ENCODE peak calls at places on chromosomes 11 and 22, in ten cellular contexts. One of them, this sample, is unnamed.

GRCh38 chr11:79206951-79207350 is 233.9 kb downstream of the TENM4 start:
- DNase-seq in fibroblast of pulmonary artery: no peak
- DNase-seq in psoas muscle: no peak
- DNase-seq in fibroblast of villous mesenchyme: no peak
- DNase-seq in heart right ventricle: no peak
- DNase-seq in OCI-LY7: no peak
- DNase-seq in WERI-Rb-1: no peak
- DNase-seq in cardiac muscle cell: no peak
- DNase-seq in stomach: no peak
- DNase-seq in dorsolateral prefrontal cortex: no peak
- DNase-seq in this sample: no peak

GRCh38 chr11:123460006-123460700 is 30.1 kb downstream of the GRAMD1B start:
- DNase-seq in fibroblast of pulmonary artery: no peak
- DNase-seq in psoas muscle: no peak
- DNase-seq in fibroblast of villous mesenchyme: no peak
- DNase-seq in heart right ventricle: no peak
- DNase-seq in OCI-LY7: no peak
- DNase-seq in WERI-Rb-1: no peak
- DNase-seq in cardiac muscle cell: no peak
- DNase-seq in stomach: no peak
- DNase-seq in dorsolateral prefrontal cortex: no peak
- DNase-seq in this sample: no peak

GRCh38 chr11:3950996-3951662 is 95.7 kb downstream of the STIM1 start:
- DNase-seq in fibroblast of pulmonary artery: peak; percentile 74
- DNase-seq in psoas muscle: no peak
- DNase-seq in fibroblast of villous mesenchyme: peak; percentile 77
- DNase-seq in heart right ventricle: no peak
- DNase-seq in OCI-LY7: no peak
- DNase-seq in WERI-Rb-1: no peak
- DNase-seq in cardiac muscle cell: peak; percentile 85
- DNase-seq in stomach: no peak
- DNase-seq in dorsolateral prefrontal cortex: no peak
- DNase-seq in this sample: no peak

GRCh38 chr11:65920035-65920802 is 993 bp downstream of the DRAP1 start:
- DNase-seq in fibroblast of pulmonary artery: no peak
- DNase-seq in psoas muscle: no peak
- DNase-seq in fibroblast of villous mesenchyme: no peak
- DNase-seq in heart right ventricle: no peak
- DNase-seq in OCI-LY7: no peak
- DNase-seq in WERI-Rb-1: no peak
- DNase-seq in cardiac muscle cell: no peak
- DNase-seq in stomach: no peak
- DNase-seq in dorsolateral prefrontal cortex: peak; percentile 62
- DNase-seq in this sample: peak; percentile 48

GRCh38 chr11:61145228-61146005 is 15.8 kb downstream of the VPS37C start:
- DNase-seq in fibroblast of pulmonary artery: no peak
- DNase-seq in psoas muscle: no peak
- DNase-seq in fibroblast of villous mesenchyme: no peak
- DNase-seq in heart right ventricle: no peak
- DNase-seq in OCI-LY7: no peak
- DNase-seq in WERI-Rb-1: no peak
- DNase-seq in cardiac muscle cell: no peak
- DNase-seq in stomach: no peak
- DNase-seq in dorsolateral prefrontal cortex: peak; percentile 25
- DNase-seq in this sample: no peak

GRCh38 chr11:122724520-122724919 is 69.0 kb downstream of the UBASH3B start:
- DNase-seq in fibroblast of pulmonary artery: peak; percentile 66
- DNase-seq in psoas muscle: no peak
- DNase-seq in fibroblast of villous mesenchyme: no peak
- DNase-seq in heart right ventricle: no peak
- DNase-seq in OCI-LY7: no peak
- DNase-seq in WERI-Rb-1: no peak
- DNase-seq in cardiac muscle cell: peak; percentile 40
- DNase-seq in stomach: no peak
- DNase-seq in dorsolateral prefrontal cortex: no peak
- DNase-seq in this sample: no peak

GRCh38 chr22:25745341-25746011 is 3.5 kb downstream of the MYO18B start:
- DNase-seq in fibroblast of pulmonary artery: peak; percentile 72
- DNase-seq in psoas muscle: no peak
- DNase-seq in fibroblast of villous mesenchyme: peak; percentile 65
- DNase-seq in heart right ventricle: no peak
- DNase-seq in OCI-LY7: no peak
- DNase-seq in WERI-Rb-1: no peak
- DNase-seq in cardiac muscle cell: peak; percentile 76
- DNase-seq in stomach: no peak
- DNase-seq in dorsolateral prefrontal cortex: no peak
- DNase-seq in this sample: no peak

GRCh38 chr22:35684270-35684700 is 33.4 kb upstream of the APOL5 start:
- DNase-seq in fibroblast of pulmonary artery: peak; percentile 76
- DNase-seq in psoas muscle: no peak
- DNase-seq in fibroblast of villous mesenchyme: peak; percentile 61
- DNase-seq in heart right ventricle: no peak
- DNase-seq in OCI-LY7: peak; percentile 49
- DNase-seq in WERI-Rb-1: peak; percentile 13
- DNase-seq in cardiac muscle cell: peak; percentile 79
- DNase-seq in stomach: no peak
- DNase-seq in dorsolateral prefrontal cortex: no peak
- DNase-seq in this sample: no peak

DNA sequence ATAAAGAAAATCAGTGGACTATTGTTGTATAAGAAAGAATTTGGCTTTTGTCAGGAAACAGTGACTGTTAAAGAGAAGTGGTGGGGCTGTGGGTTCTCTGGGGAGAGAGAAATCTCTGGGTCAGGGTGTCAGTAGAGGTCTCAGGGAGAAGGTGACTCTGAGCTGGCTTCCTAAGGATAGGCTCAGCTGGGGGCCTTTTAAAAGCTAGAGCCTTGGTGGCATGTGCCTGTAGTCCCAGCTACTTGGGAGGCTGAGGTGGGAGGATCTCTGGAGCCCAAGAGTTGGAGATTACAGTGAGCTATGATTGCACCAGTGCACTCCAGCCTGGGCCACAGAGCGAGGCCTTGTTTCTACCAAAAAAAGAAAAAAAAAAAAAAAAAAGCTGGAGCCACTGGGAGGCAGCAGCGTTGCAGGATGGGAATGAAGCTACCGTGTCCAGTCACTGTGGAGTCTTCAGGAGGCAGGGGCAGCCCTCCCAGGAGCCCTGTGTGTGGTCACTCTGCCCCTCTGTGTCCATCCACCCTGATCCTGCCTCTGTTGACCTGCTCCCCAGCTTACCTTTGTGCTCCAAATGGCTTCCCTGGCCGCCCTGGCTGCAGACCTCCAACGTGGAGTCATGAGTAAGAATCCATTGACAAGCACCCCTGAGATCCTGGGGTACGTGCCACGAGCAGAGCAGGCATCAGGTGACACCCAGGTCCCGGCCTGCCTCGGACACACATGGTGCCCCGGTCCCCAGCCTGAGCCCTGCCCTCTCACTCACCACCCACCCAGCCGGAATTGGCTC is 5.4 kb upstream of the MIF start:
- DNase-seq in fibroblast of pulmonary artery: peak; percentile 54
- DNase-seq in psoas muscle: no peak
- DNase-seq in fibroblast of villous mesenchyme: peak; percentile 28
- DNase-seq in heart right ventricle: no peak
- DNase-seq in OCI-LY7: no peak
- DNase-seq in WERI-Rb-1: no peak
- DNase-seq in cardiac muscle cell: peak; percentile 62
- DNase-seq in stomach: no peak
- DNase-seq in dorsolateral prefrontal cortex: no peak
- DNase-seq in this sample: no peak
- TF ChIP-seq CTCF in fibroblast of pulmonary artery: peak; percentile 31
- TF ChIP-seq CTCF in psoas muscle: no peak
- TF ChIP-seq CTCF in fibroblast of villous mesenchyme: peak; percentile 30
- TF ChIP-seq CTCF in heart right ventricle: no peak
- TF ChIP-seq CTCF in OCI-LY7: peak; percentile 23
- TF ChIP-seq CTCF in WERI-Rb-1: peak; percentile 37
- TF ChIP-seq CTCF in cardiac muscle cell: peak; percentile 31
- TF ChIP-seq CTCF in stomach: no peak
- TF ChIP-seq CTCF in dorsolateral prefrontal cortex: peak; percentile 42
- TF ChIP-seq CTCF in this sample: no peak

GRCh38 chr22:27650985-27651384 is 150.6 kb downstream of the MN1 start:
- DNase-seq in fibroblast of pulmonary artery: no peak
- DNase-seq in psoas muscle: no peak
- DNase-seq in fibroblast of villous mesenchyme: no peak
- DNase-seq in heart right ventricle: no peak
- DNase-seq in OCI-LY7: no peak
- DNase-seq in WERI-Rb-1: no peak
- DNase-seq in cardiac muscle cell: no peak
- DNase-seq in stomach: no peak
- DNase-seq in dorsolateral prefrontal cortex: peak; percentile 19
- DNase-seq in this sample: no peak

GRCh38 chr22:27647540-27647939 is 154.0 kb downstream of the MN1 start:
- DNase-seq in fibroblast of pulmonary artery: no peak
- DNase-seq in psoas muscle: no peak
- DNase-seq in fibroblast of villous mesenchyme: no peak
- DNase-seq in heart right ventricle: no peak
- DNase-seq in OCI-LY7: no peak
- DNase-seq in WERI-Rb-1: no peak
- DNase-seq in cardiac muscle cell: no peak
- DNase-seq in stomach: peak; percentile 36
- DNase-seq in dorsolateral prefrontal cortex: peak; percentile 19
- DNase-seq in this sample: no peak

GRCh38 chr22:27650572-27650971 is 151.0 kb downstream of the MN1 start:
- DNase-seq in fibroblast of pulmonary artery: no peak
- DNase-seq in psoas muscle: peak; percentile 73
- DNase-seq in fibroblast of villous mesenchyme: no peak
- DNase-seq in heart right ventricle: no peak
- DNase-seq in OCI-LY7: no peak
- DNase-seq in WERI-Rb-1: no peak
- DNase-seq in cardiac muscle cell: no peak
- DNase-seq in stomach: no peak
- DNase-seq in dorsolateral prefrontal cortex: peak; percentile 30
- DNase-seq in this sample: no peak

GRCh38 chr22:27648074-27648473 is 153.5 kb downstream of the MN1 start:
- DNase-seq in fibroblast of pulmonary artery: no peak
- DNase-seq in psoas muscle: no peak
- DNase-seq in fibroblast of villous mesenchyme: no peak
- DNase-seq in heart right ventricle: no peak
- DNase-seq in OCI-LY7: no peak
- DNase-seq in WERI-Rb-1: no peak
- DNase-seq in cardiac muscle cell: no peak
- DNase-seq in stomach: no peak
- DNase-seq in dorsolateral prefrontal cortex: no peak
- DNase-seq in this sample: no peak

DNA sequence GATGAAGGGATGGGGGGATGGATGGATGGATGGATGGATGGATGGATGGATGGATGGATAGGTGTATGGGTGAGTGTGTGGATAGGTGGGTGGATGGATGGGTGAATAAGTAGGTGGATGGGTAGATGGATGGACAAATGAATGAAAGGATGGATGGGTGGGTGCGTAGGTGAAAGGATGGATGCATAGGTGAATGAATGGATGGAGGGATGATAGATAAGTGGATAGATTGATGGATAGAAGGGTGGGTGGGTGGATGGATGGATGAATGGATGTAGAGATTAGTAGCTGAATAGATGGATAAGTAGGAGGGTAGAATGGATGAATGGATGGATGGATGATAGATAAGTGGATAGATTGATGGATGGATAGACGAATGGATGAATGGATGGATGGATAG is 152.7 kb downstream of the MN1 start:
- DNase-seq in fibroblast of pulmonary artery: no peak
- DNase-seq in psoas muscle: no peak
- DNase-seq in fibroblast of villous mesenchyme: no peak
- DNase-seq in heart right ventricle: no peak
- DNase-seq in OCI-LY7: no peak
- DNase-seq in WERI-Rb-1: no peak
- DNase-seq in cardiac muscle cell: no peak
- DNase-seq in stomach: no peak
- DNase-seq in dorsolateral prefrontal cortex: no peak
- DNase-seq in this sample: no peak
- TF ChIP-seq CTCF in fibroblast of pulmonary artery: no peak
- TF ChIP-seq CTCF in psoas muscle: no peak
- TF ChIP-seq CTCF in fibroblast of villous mesenchyme: no peak
- TF ChIP-seq CTCF in heart right ventricle: no peak
- TF ChIP-seq CTCF in OCI-LY7: no peak
- TF ChIP-seq CTCF in WERI-Rb-1: no peak
- TF ChIP-seq CTCF in cardiac muscle cell: no peak
- TF ChIP-seq CTCF in stomach: no peak
- TF ChIP-seq CTCF in dorsolateral prefrontal cortex: no peak
- TF ChIP-seq CTCF in this sample: no peak

DNA sequence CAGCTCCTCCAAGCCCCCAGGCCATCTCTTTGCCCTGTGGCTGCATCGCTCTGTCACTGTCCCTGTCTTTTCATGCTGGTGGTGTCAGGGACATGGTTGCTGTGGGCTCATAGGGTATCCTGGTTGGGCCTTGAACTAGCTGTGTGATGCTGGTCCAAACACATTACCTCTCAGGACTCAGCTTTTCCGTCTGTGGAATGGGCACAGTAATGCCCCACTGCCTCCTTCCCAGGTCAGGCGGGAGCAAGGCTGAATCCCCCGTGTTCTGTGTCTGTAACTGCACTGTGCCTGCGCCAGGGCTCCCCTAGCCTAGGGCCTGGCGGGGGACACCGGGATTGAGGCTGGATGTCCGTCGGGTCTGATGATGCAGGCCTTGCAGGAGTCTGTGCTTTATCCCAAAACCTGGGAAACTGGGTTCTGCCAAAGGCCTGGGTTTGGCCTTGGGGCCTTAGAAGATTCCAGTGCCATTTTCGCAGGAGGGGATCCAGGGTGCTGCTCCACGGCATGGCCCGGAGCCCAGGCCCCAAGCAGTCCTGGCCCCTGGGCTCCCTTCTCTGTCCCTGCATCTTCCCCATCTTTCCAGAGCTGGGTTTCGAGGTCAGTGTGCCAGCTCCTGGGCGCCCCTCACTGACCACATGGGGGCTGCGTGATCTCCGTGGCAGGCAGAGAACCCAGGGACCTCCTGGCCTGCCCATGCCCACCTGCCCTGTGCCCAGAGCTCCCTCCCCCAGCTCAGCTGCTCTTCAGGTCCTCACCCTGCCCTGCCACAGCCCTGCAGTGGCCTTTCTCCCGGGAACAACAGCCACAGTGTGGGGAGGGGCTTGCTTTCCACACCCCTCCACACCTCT is 32.7 kb upstream of the CELSR1 start:
- DNase-seq in fibroblast of pulmonary artery: no peak
- DNase-seq in psoas muscle: no peak
- DNase-seq in fibroblast of villous mesenchyme: no peak
- DNase-seq in heart right ventricle: no peak
- DNase-seq in OCI-LY7: no peak
- DNase-seq in WERI-Rb-1: no peak
- DNase-seq in cardiac muscle cell: no peak
- DNase-seq in stomach: no peak
- DNase-seq in dorsolateral prefrontal cortex: no peak
- DNase-seq in this sample: no peak
- TF ChIP-seq CTCF in fibroblast of pulmonary artery: no peak
- TF ChIP-seq CTCF in psoas muscle: no peak
- TF ChIP-seq CTCF in fibroblast of villous mesenchyme: no peak
- TF ChIP-seq CTCF in heart right ventricle: no peak
- TF ChIP-seq CTCF in OCI-LY7: no peak
- TF ChIP-seq CTCF in WERI-Rb-1: peak; percentile 9
- TF ChIP-seq CTCF in cardiac muscle cell: no peak
- TF ChIP-seq CTCF in stomach: no peak
- TF ChIP-seq CTCF in dorsolateral prefrontal cortex: no peak
- TF ChIP-seq CTCF in this sample: no peak

DNA sequence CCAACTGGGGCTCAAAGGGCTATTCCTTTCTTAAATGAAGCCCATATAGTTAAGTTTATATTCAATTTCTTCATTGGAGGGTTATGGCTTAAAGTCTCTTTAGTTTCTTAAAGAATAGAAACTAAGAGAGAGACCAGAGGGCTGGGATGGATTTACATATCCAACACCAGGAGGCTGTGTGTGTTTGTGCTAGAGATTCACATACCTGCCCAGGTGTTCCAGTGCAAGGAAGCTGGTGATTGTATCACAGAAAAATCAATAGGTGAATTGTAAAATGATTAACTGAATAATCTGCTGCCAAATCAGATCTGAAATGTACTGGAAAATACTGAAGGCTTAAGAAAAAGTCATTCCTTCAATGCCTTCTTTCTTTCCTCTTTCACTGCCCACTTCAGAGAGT is 148.2 kb upstream of the BDNF start:
- DNase-seq in fibroblast of pulmonary artery: no peak
- DNase-seq in psoas muscle: no peak
- DNase-seq in fibroblast of villous mesenchyme: no peak
- DNase-seq in heart right ventricle: no peak
- DNase-seq in OCI-LY7: no peak
- DNase-seq in WERI-Rb-1: no peak
- DNase-seq in cardiac muscle cell: no peak
- DNase-seq in stomach: no peak
- DNase-seq in dorsolateral prefrontal cortex: no peak
- DNase-seq in this sample: no peak
- TF ChIP-seq CTCF in fibroblast of pulmonary artery: no peak
- TF ChIP-seq CTCF in psoas muscle: no peak
- TF ChIP-seq CTCF in fibroblast of villous mesenchyme: no peak
- TF ChIP-seq CTCF in heart right ventricle: no peak
- TF ChIP-seq CTCF in OCI-LY7: no peak
- TF ChIP-seq CTCF in WERI-Rb-1: no peak
- TF ChIP-seq CTCF in cardiac muscle cell: no peak
- TF ChIP-seq CTCF in stomach: no peak
- TF ChIP-seq CTCF in dorsolateral prefrontal cortex: no peak
- TF ChIP-seq CTCF in this sample: peak; percentile 13

This sample was measured in progenitor cell of endocrine pancreas.